ENCODE peak calls at places on chromosomes 1 and 21, in eight cellular contexts. P is anterior cingulate cortex; Q is activated naive CD8-positive, alpha-beta T cell treated with anti-CD3 and anti-CD28 coated beads for 36 hours; T is esophagus squamous epithelium; O is T-helper 9 cell; Z is CMK; N is adipocyte; X is AG09319. W is an unnamed sample.

GRCh38 chr21:16870116-16870515 is 642.7 kb upstream of the CXADR start:
- DNase-seq in P (no peak), Z (no peak), O (no peak), N (peak; percentile 70), Q (no peak), T (no peak), X (peak; percentile 1), W (peak; percentile 56)

GRCh38 chr1:19073311-19074186 is 117.1 kb upstream of the IFFO2 start:
- DNase-seq in O (no peak), P (peak; percentile 29), N (no peak), Z (no peak), Q (no peak), T (no peak), X (no peak), W (no peak)

GRCh38 chr1:85583355-85584263 is 3.0 kb downstream of the CCN1 start:
- DNase-seq in T (no peak), X (peak; percentile 52), Z (no peak), P (no peak), O (no peak), Q (no peak), N (no peak), W (peak; percentile 42)

GRCh38 chr1:96931136-96931535 is 209.6 kb downstream of the PTBP2 start:
- DNase-seq in X (no peak), Z (no peak), T (no peak), Q (no peak), O (no peak), P (no peak), N (no peak), W (no peak)

GRCh38 chr1:30743584-30744059 is 14.0 kb downstream of the LAPTM5 start:
- DNase-seq in T (no peak), Z (peak; percentile 76), X (no peak), N (no peak), O (peak; percentile 60), P (no peak), Q (peak; percentile 70), W (no peak)

GRCh38 chr1:235911876-235912275 is 45.2 kb upstream of the LYST start:
- DNase-seq in T (no peak), P (no peak), Z (no peak), X (no peak), N (no peak), Q (no peak), O (no peak), W (no peak)

GRCh38 chr1:18592368-18592767 is 38.3 kb upstream of the PAX7 start:
- DNase-seq in X (no peak), N (no peak), Q (no peak), Z (no peak), P (no peak), O (no peak), T (no peak), W (no peak)

GRCh38 chr21:21730524-21730923 is 732.3 kb downstream of the NCAM2 start:
- DNase-seq in Q (no peak), O (no peak), X (no peak), N (no peak), T (no peak), P (no peak), Z (no peak), W (no peak)

GRCh38 chr1:109216662-109217061 is 2.9 kb downstream of the SARS1 start:
- DNase-seq in P (no peak), O (no peak), N (no peak), Q (no peak), Z (no peak), T (no peak), X (no peak), W (no peak)

GRCh38 chr1:175569117-175569743 is 174.2 kb downstream of the TNR start:
- DNase-seq in Q (no peak), P (no peak), X (no peak), N (no peak), O (no peak), Z (no peak), T (no peak), W (no peak)

GRCh38 chr1:206715552-206716518 is 31.1 kb downstream of the MAPKAPK2 start:
- DNase-seq in O (peak; percentile 48), N (no peak), X (no peak), Q (no peak), T (no peak), P (no peak), Z (no peak), W (no peak)

GRCh38 chr1:941588-942383 is 17.3 kb downstream of the NOC2L start:
- DNase-seq in O (no peak), P (no peak), Z (no peak), Q (peak; percentile 64), X (peak; percentile 29), T (no peak), N (peak; percentile 91), W (peak; percentile 54)